ENCODE peak calls at places on chromosomes 11 and 22, in five cellular contexts. W is naive thymus-derived CD8-positive, alpha-beta T cell; F is H7; S is ovary; P is GM20000. I is an unnamed sample.

GRCh38 chr22:27866136-27867091 is 52.6 kb downstream of the PITPNB start:
- DNase-seq in W (no peak), F (no peak), S (peak; percentile 78), P (no peak), I (no peak)

GRCh38 chr11:10701982-10702381 is 8.4 kb upstream of the IRAG1 start:
- DNase-seq in W (no peak), F (no peak), S (no peak), P (no peak), I (no peak)

GRCh38 chr22:38271927-38272372 is 860 bp downstream of the TMEM184B start:
- DNase-seq in W (no peak), F (peak; percentile 79), S (no peak), P (no peak), I (no peak)

GRCh38 chr22:30396871-30397655 is at the start of gene SEC14L2:
- DNase-seq in W (peak; percentile 61), F (peak; percentile 92), S (peak; percentile 75), P (peak; percentile 56), I (peak; percentile 79)

GRCh38 chr22:21712751-21713427 is 22.7 kb downstream of the YPEL1 start:
- DNase-seq in W (peak; percentile 39), F (peak; percentile 88), S (peak; percentile 69), P (peak; percentile 82), I (peak; percentile 81)

GRCh38 chr11:105899776-105900175 is 122.3 kb downstream of the MSANTD4 start:
- DNase-seq in W (no peak), F (no peak), S (no peak), P (no peak), I (no peak)

GRCh38 chr11:64148200-64148916 is 17.6 kb downstream of the MACROD1 start:
- DNase-seq in W (peak; percentile 74), F (peak; percentile 96), S (peak; percentile 95), P (peak; percentile 79), I (peak; percentile 91)

GRCh38 chr11:122487669-122488068 is 167.9 kb upstream of the UBASH3B start:
- DNase-seq in W (no peak), F (no peak), S (no peak), P (no peak), I (no peak)

GRCh38 chr11:35750981-35751663 is 88.5 kb downstream of the TRIM44 start:
- DNase-seq in W (no peak), F (no peak), S (no peak), P (no peak), I (no peak)

GRCh38 chr11:102521121-102521520 is 9.4 kb downstream of the MMP7 start:
- DNase-seq in W (no peak), F (no peak), S (no peak), P (no peak), I (no peak)

GRCh38 chr11:60343094-60343704 is 16.1 kb downstream of the MS4A6E start:
- DNase-seq in W (no peak), F (no peak), S (no peak), P (no peak), I (no peak)

GRCh38 chr22:20591660-20592310 is 84.4 kb downstream of the MED15 start:
- DNase-seq in W (no peak), F (peak; percentile 92), S (no peak), P (no peak), I (no peak)